ENCODE peak calls at places on chromosomes 16 and 17, in five cellular contexts. E, T, J, F and A are unnamed samples. For H3K4me1, the result is how much of the 10 kb centered on the place peaks cover.

GRCh38 chr16:67726106-67727034 is 7.3 kb upstream of the GFOD2 start:
- DNase-seq in E (no peak), T (no peak), J (no peak), F (no peak), A (no peak)

GRCh38 chr17:45784583-45785372 is 658 bp downstream of the CRHR1 start:
- DNase-seq in E (peak), T (peak), J (peak), F (no peak), A (no peak)

GRCh38 chr17:76369804-76370203 is 14.6 kb upstream of the SPHK1 start:
- DNase-seq in E (no peak), T (no peak), J (no peak), F (no peak), A (no peak)

GRCh38 chr16:48384982-48385271 is 286 bp downstream of the SIAH1 start:
- DNase-seq in E (no peak), T (peak), J (no peak), F (no peak), A (no peak)

GRCh38 chr16:49478107-49478506 is 104.5 kb downstream of the C16orf78 start:
- DNase-seq in E (no peak), T (no peak), J (no peak), F (no peak), A (no peak)

GRCh38 chr17:30290696-30291570 is 811 bp downstream of the BLMH start:
- DNase-seq in E (peak), T (peak), J (peak), F (no peak), A (peak)

GRCh38 chr17:17300624-17301568 is 2.3 kb upstream of the NT5M start:
- DNase-seq in E (peak), T (peak), J (peak), F (no peak), A (no peak)

GRCh38 chr17:66511125-66511524 is 208.7 kb downstream of the PRKCA start:
- DNase-seq in E (no peak), T (no peak), J (no peak), F (no peak), A (no peak)

GRCh38 chr16:82758406-82758805 is 131.6 kb downstream of the CDH13 start:
- DNase-seq in E (no peak), T (no peak), J (no peak), F (no peak), A (no peak)

GRCh38 chr16:2252806-2253148 is 1.4 kb upstream of the ECI1 start:
- DNase-seq in E (no peak), T (no peak), J (no peak), F (no peak), A (no peak)

GRCh38 chr17:80047176-80047575 is 10.7 kb downstream of the CCDC40 start:
- DNase-seq in E (no peak), T (no peak), J (no peak), F (no peak), A (no peak)

GRCh38 chr17:44307387-44308186 is 814 bp upstream of the RUNDC3A start:
- DNase-seq in E (peak), T (peak), J (no peak), F (no peak), A (no peak)

GRCh38 chr16:31242197-31242596 is 17.6 kb upstream of the ITGAM start:
- DNase-seq in E (peak), T (peak), J (no peak), F (no peak), A (no peak)

GRCh38 chr16:19008770-19009169 is 25.0 kb downstream of the TMC7 start:
- DNase-seq in E (no peak), T (peak), J (no peak), F (no peak), A (no peak)

GRCh38 chr16:69942099-69942491 is 9.0 kb upstream of the CLEC18A start:
- DNase-seq in E (no peak), T (peak), J (no peak), F (no peak), A (no peak)

GRCh38 chr16:85619089-85619850 is 6.1 kb downstream of the GSE1 start:
- DNase-seq in E (peak), T (no peak), J (no peak), F (no peak), A (no peak)

GRCh38 chr17:40087903-40088718 is 12.3 kb downstream of the NR1D1 start:
- DNase-seq in E (no peak), T (no peak), J (no peak), F (no peak), A (no peak)

GRCh38 chr17:57574040-57574513 is 171.0 kb downstream of the CCDC182 start:
- DNase-seq in E (no peak), T (peak), J (no peak), F (no peak), A (no peak)

GRCh38 chr16:16001856-16002255 is 52.4 kb downstream of the ABCC1 start:
- DNase-seq in E (no peak), T (no peak), J (no peak), F (no peak), A (no peak)

GRCh38 chr16:84177740-84178070 is 9.2 kb downstream of the TAF1C start:
- DNase-seq in E (no peak), T (peak), J (no peak), F (no peak), A (no peak)

GRCh38 chr17:2977157-2977556 is 86.2 kb downstream of the OR1D5 start:
- DNase-seq in E (no peak), T (no peak), J (no peak), F (no peak), A (no peak)

GRCh38 chr16:87965973-87966667 is 14.9 kb downstream of the BANP start:
- DNase-seq in E (no peak), T (peak), J (no peak), F (no peak), A (no peak)

GRCh38 chr17:58277107-58277506 is 3.6 kb downstream of the MPO start:
- DNase-seq in E (peak), T (peak), J (no peak), F (peak), A (no peak)

GRCh38 chr16:80656731-80657150 is 115.9 kb downstream of the DYNLRB2 start:
- DNase-seq in E (no peak), T (no peak), J (peak), F (no peak), A (no peak)

GRCh38 chr16:88759245-88759975 is 25.6 kb downstream of the PIEZO1 start:
- DNase-seq in E (no peak), T (peak), J (peak), F (no peak), A (peak)

GRCh38 chr17:59848778-59849177 is 44.0 kb downstream of the TUBD1 start:
- DNase-seq in E (no peak), T (peak), J (no peak), F (no peak), A (no peak)

GRCh38 chr17:76385892-76386786 is 1.7 kb downstream of the SPHK1 start:
- DNase-seq in E (peak), T (peak), J (peak), F (peak), A (peak)

GRCh38 chr17:28925912-28926365 is 23.1 kb upstream of the DHRS13 start:
- DNase-seq in E (no peak), T (peak), J (peak), F (no peak), A (peak)

GRCh38 chr17:77002103-77003045 is 134.2 kb downstream of the MGAT5B start:
- DNase-seq in E (peak), T (peak), J (no peak), F (peak), A (no peak)

GRCh38 chr16:87830673-87831420 is 38.5 kb downstream of the SLC7A5 start:
- DNase-seq in E (no peak), T (no peak), J (no peak), F (no peak), A (no peak)

GRCh38 chr17:70661342-70662222 is 492.2 kb downstream of the KCNJ2 start:
- DNase-seq in E (peak), T (peak), J (no peak), F (no peak), A (no peak)

GRCh38 chr17:79035686-79036085 is 11.7 kb downstream of the C1QTNF1 start:
- DNase-seq in E (no peak), T (no peak), J (no peak), F (no peak), A (no peak)

GRCh38 chr17:28811594-28812135 is 30.9 kb downstream of the FAM222B start:
- DNase-seq in E (peak), T (peak), J (no peak), F (peak), A (no peak)

GRCh38 chr17:81393684-81394376 is 1.4 kb upstream of the BAHCC1 start:
- DNase-seq in E (peak), T (peak), J (no peak), F (peak), A (no peak)

GRCh38 chr17:48465884-48466283 is 35.9 kb upstream of the SKAP1 start:
- DNase-seq in E (no peak), T (no peak), J (no peak), F (no peak), A (no peak)

GRCh38 chr17:81440511-81441244 is 45.4 kb downstream of the BAHCC1 start:
- DNase-seq in E (peak), T (no peak), J (no peak), F (no peak), A (no peak)

GRCh38 chr16:85027968-85028637 is 508 bp downstream of the KIAA0513 start:
- DNase-seq in E (no peak), T (no peak), J (no peak), F (no peak), A (no peak)

GRCh38 chr17:41676058-41676419 is 12.6 kb upstream of the EIF1 start:
- DNase-seq in E (no peak), T (no peak), J (no peak), F (no peak), A (no peak)

GRCh38 chr17:41667280-41668008 is 21.2 kb upstream of the EIF1 start:
- DNase-seq in E (no peak), T (no peak), J (no peak), F (no peak), A (no peak)

GRCh38 chr17:41666336-41666680 is 22.4 kb upstream of the EIF1 start:
- DNase-seq in E (peak), T (peak), J (peak), F (no peak), A (peak)

GRCh38 chr17:41666708-41667279 is 21.9 kb upstream of the EIF1 start:
- DNase-seq in E (peak), T (peak), J (peak), F (peak), A (peak)

GRCh38 chr17:41672153-41672552 is 16.5 kb upstream of the EIF1 start:
- DNase-seq in E (no peak), T (no peak), J (no peak), F (no peak), A (no peak)
- H3K4me1 ChIP-seq in E (under half), T (under half), J (under half), F (under half), A (under half)

GRCh38 chr17:82800885-82801284 is 38.9 kb downstream of the ZNF750 start:
- DNase-seq in E (no peak), T (no peak), J (no peak), F (no peak), A (no peak)
- H3K4me1 ChIP-seq in E (under half), T (under half), J (under half), F (under half), A (under half)

DNA sequence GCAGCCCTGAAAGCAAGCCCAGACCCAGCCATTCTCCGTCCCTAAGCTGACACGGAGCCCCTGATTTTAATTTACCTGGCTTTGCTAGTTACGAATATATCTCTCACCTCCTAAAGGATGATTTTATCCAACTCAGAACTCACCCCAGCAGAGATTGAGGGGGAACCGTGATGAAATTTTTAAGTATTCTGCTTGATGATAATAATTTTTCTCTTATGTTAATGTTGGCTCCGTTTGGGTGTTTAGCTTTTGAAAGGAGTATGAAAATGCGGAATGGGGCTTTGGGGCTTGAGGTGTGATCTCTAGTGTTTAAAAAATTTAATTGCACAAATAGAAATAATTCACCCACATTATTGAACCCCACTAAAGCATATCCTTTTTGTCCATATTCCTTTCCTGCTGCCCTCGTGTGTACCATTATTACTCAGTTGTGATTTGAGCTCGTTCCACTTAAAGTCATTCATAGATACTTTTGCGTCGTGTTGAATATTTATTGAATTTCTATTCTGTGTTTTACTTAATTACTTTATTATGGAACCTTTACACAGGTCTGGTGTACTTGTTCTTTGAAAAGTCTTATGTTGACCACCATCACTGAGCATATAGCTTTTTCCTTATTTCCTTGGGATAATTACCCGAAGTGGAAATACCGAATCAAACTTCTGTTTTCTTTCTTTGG is 775 bp downstream of the PRPSAP2 start:
- DNase-seq in E (no peak), T (no peak), J (no peak), F (no peak), A (no peak)
- H3K4me1 ChIP-seq in E (under half), T (under half), J (under half), F (under half), A (under half)

DNA sequence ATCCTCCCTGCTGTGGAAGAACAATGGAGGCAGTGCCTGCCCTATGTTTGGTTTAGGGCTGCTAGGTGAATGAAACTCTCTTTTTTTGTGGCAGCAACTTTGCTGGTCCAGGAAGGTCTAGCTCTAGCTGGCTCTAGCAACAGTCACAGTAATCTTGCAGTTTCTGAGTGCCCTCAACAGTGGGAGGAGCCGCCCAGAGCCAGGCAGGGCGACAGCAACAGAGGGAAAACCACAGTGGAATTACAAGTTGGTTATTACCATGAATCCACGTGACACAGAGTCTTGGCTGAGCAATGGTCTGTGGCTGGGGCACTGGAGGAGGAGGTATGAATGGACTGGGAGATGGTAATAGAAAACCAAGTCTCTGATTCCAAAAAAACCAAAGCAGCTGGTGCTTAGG is 10.3 kb downstream of the HSPB9 start:
- DNase-seq in E (no peak), T (peak), J (no peak), F (no peak), A (no peak)
- H3K4me1 ChIP-seq in E (under half), T (under half), J (under half), F (under half), A (under half)

GRCh38 chr16:30091474-30092372 is at the start of gene TBX6:
- DNase-seq in E (peak), T (peak), J (peak), F (peak), A (peak)

GRCh38 chr16:30088832-30089624 is 2.7 kb downstream of the TBX6 start:
- DNase-seq in E (no peak), T (no peak), J (no peak), F (no peak), A (no peak)

GRCh38 chr16:30092373-30093010 is 768 bp upstream of the TBX6 start:
- DNase-seq in E (peak), T (peak), J (peak), F (peak), A (peak)

GRCh38 chr16:30088237-30088831 is 3.4 kb downstream of the TBX6 start:
- DNase-seq in E (no peak), T (no peak), J (no peak), F (no peak), A (no peak)

DNA sequence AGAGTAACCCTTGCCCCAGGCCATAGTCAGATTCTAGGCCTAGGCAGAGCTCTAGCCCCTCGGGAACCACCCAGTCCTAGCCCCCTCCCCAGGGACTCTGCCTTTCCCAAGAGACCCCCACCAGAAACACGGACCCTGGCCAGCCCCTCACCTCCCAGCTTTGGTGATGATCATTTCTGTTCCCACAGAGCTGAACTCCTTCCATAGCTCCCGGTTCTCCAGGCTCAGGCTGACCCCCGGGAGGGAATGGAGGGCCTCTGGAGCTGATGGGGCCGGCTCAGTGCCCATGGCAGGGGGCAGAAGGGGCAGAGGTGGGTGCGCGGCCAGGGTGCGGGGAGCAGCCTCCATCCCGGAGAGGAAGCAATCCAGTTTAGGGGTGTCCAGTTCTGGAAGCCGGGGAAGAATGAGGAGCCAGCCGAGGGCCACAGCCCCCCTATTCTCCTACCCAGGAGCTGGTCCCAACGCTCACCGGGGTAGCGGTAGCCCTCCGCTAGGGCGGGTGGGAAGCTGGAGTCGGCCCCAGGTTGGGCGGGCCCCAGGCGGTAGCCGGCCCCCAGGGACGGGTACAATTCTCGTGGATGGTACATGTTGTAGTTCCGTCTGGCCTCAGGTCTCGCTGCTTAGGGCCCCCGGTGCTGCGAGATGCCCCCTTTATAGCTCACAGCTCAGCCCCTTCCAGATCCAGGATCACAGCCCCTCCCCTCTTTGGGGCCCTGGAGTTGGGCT is 954 bp downstream of the TBX6 start:
- DNase-seq in E (no peak), T (no peak), J (no peak), F (no peak), A (no peak)
- H3K4me1 ChIP-seq in E (under half), T (under half), J (half or more), F (under half), A (under half)